ENCODE peak calls at places on chromosomes 7 and 10, in four cellular contexts. G is hepatocyte; S is activated CD8-positive, alpha-beta T cell treated with anti-CD3 and anti-CD28 coated beads for 36 hours; Y is esophagus squamous epithelium. Z is an unnamed sample.

GRCh38 chr10:103839867-103840746 is 15.3 kb downstream of the SH3PXD2A start:
- DNase-seq in G (no peak), S (no peak), Y (no peak), Z (no peak)

GRCh38 chr7:73342645-73343044 is 14.7 kb downstream of the FKBP6 start:
- DNase-seq in G (peak), S (no peak), Y (no peak), Z (no peak)

GRCh38 chr7:141463986-141464385 is 87.2 kb upstream of the AGK start:
- DNase-seq in Y (no peak), G (no peak), S (no peak), Z (no peak)

GRCh38 chr10:123580426-123580825 is 85.7 kb upstream of the GPR26 start:
- DNase-seq in S (no peak), Y (no peak), G (no peak), Z (no peak)

GRCh38 chr10:96025566-96025965 is 17.8 kb upstream of the CCNJ start:
- DNase-seq in Y (no peak), G (peak), S (peak), Z (no peak)

GRCh38 chr10:90571876-90572275 is 286.0 kb downstream of the HTR7 start:
- DNase-seq in S (no peak), G (no peak), Y (no peak), Z (no peak)

GRCh38 chr10:79335470-79336235 is 11.6 kb upstream of the PPIF start:
- DNase-seq in Y (no peak), S (no peak), G (no peak), Z (no peak)

GRCh38 chr10:1745794-1746456 is 8.6 kb upstream of the ADARB2 start:
- DNase-seq in Y (no peak), G (no peak), S (no peak), Z (no peak)

GRCh38 chr10:43795093-43795492 is 146.4 kb upstream of the ZNF32 start:
- DNase-seq in S (no peak), G (no peak), Y (no peak), Z (no peak)

GRCh38 chr7:51789494-51789893 is 472.9 kb upstream of the COBL start:
- DNase-seq in Y (no peak), G (peak), S (no peak), Z (no peak)

GRCh38 chr7:125834421-125834820 is 904.8 kb upstream of the POT1 start:
- DNase-seq in S (no peak), Y (no peak), G (no peak), Z (no peak)

GRCh38 chr10:59631882-59632281 is 77.8 kb downstream of the SLC16A9 start:
- DNase-seq in G (no peak), S (no peak), Y (no peak), Z (no peak)

GRCh38 chr7:27972272-27972671 is 208.3 kb downstream of the JAZF1 start:
- DNase-seq in S (peak), Y (no peak), G (no peak), Z (no peak)

GRCh38 chr7:157000741-157001653 is 9.5 kb downstream of the MNX1 start:
- DNase-seq in Y (no peak), S (no peak), G (no peak), Z (no peak)

GRCh38 chr7:107967420-107967819 is 35.5 kb downstream of the LAMB1 start:
- DNase-seq in Y (no peak), S (no peak), G (no peak), Z (no peak)

GRCh38 chr10:43336061-43336460 is 35.4 kb upstream of the FXYD4 start:
- DNase-seq in S (no peak), Y (no peak), G (no peak), Z (no peak)

DNA sequence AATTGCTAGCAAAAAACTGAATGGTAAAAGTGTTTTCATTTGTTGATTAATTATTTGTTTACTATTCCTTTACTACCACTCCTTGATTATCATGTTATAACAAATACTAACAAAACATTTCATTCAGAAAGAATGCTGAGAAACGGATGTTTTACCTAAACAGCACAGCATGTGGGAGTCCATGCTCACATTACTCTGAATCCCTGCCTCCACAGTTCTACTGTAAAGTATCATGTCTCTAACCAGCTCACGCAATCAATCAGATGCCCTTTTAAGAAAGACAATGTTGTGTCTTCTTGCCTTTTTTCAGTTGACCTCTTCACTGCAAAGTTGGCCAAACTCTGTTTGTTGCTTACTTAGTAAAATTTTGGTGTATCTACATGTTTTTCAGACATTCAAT is 232.5 kb upstream of the MDFIC start:
- DNase-seq in G (no peak), Y (no peak), S (no peak), Z (no peak)
- TF ChIP-seq CTCF in G (no peak), Y (no peak), S (no peak), Z (no peak)

GRCh38 chr7:64651203-64651602 is 14.7 kb upstream of the ZNF107 start:
- DNase-seq in Y (no peak), S (no peak), G (no peak), Z (no peak)

GRCh38 chr7:64654796-64655548 is 11.0 kb upstream of the ZNF107 start:
- DNase-seq in Y (no peak), S (no peak), G (no peak), Z (no peak)

GRCh38 chr7:64653721-64654401 is 12.1 kb upstream of the ZNF107 start:
- DNase-seq in G (no peak), Y (no peak), S (no peak), Z (no peak)

GRCh38 chr7:64655811-64656210 is 10.1 kb upstream of the ZNF107 start:
- DNase-seq in S (no peak), Y (no peak), G (no peak), Z (no peak)

DNA sequence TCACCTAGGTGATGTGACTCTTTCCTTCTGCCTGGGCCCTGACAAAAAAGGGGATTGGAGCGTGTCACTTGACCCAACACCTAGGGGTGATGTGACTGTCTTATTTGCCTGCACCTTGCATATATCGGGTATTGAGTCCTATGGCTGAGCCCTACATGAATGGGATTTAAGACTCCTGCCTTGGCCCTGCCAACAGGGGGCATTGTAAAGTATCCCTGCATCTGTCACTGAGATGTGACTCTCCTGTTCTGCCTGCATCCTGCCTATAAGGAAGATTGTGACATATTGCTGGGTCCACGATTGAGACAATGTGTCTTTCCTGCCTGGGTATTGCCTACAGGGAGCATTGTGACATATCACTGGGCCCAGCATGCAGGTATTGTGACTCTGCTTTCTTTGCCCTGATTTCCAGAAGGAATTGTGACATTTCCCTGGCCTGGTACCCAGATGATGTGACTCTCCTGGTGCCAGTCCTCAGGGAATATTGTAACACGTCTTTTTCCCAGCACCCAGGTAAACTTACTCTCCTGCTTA is 14.2 kb upstream of the ZNF107 start:
- DNase-seq in S (no peak), Y (no peak), G (no peak), Z (no peak)
- TF ChIP-seq CTCF in S (no peak), Y (no peak), G (no peak), Z (no peak)

DNA sequence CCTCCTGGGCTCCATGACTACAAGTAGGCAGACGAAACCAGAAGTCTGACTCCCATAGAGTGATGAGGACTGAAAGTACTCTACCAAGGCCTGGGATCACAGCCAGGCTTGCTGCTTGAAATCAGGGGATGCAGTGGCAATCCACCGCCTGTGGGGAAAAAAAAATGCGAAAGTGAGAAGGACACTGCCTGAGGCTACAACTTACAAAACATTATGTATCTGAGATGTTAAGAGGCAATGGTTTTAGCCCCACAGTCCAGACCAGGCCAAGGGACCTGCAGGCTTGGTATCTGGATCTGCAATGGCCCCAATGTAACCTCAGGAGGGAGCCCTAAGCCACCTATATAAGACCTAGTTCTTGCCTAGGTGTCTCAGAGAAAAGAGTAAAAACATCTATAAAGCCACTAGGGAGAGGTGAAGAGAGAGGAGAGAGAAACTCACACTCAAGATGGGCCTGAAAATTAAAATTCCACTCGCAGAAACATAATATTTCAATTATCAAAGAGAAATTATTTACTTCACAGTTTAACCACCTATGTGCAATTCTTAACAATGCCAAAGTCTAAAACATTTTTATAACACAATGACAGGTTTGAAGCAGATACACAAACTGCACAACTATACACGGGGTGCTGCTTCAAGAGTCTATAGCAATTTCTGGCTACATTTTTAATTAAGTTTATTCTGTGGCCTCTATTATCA is 13.9 kb downstream of the DNAJC1 start:
- DNase-seq in G (peak), Y (no peak), S (peak), Z (no peak)
- TF ChIP-seq CTCF in G (peak), Y (peak), S (peak), Z (no peak)

GRCh38 chr10:54060572-54060971 is 740.5 kb downstream of the PCDH15 start:
- DNase-seq in G (no peak), S (no peak), Y (no peak), Z (no peak)
- TF ChIP-seq CTCF in G (no peak), S (no peak), Y (no peak), Z (no peak)

GRCh38 chr10:101052285-101052684 is 9.5 kb upstream of the KAZALD1 start:
- DNase-seq in S (no peak), Y (no peak), G (no peak), Z (peak)

GRCh38 chr10:101056365-101057151 is 5.2 kb upstream of the KAZALD1 start:
- DNase-seq in Y (no peak), G (no peak), S (no peak), Z (no peak)

GRCh38 chr10:101054351-101054750 is 7.4 kb upstream of the KAZALD1 start:
- DNase-seq in S (no peak), G (no peak), Y (no peak), Z (no peak)

GRCh38 chr10:101053516-101053915 is 8.3 kb upstream of the KAZALD1 start:
- DNase-seq in G (no peak), Y (no peak), S (no peak), Z (no peak)

DNA sequence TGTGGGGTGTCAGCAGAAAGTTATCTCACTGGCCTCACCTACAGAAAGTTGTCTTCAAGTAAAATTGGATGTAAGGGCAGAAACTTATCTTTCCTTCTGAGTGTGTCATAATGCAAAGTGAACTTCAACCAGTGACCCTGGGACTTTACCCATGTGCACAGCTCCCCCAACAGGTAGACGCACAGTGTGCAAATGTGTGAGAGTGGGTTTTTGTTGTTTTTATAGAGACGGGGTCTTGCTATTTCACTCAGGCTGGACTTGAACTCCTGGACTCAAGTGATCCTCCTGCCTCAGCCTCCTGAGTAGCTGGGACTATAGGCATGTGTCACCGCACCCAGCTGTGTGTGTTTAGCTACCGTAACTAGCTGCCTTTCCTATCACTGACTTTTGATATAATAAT is 6.4 kb upstream of the KAZALD1 start:
- DNase-seq in G (no peak), Y (no peak), S (no peak), Z (no peak)
- TF ChIP-seq CTCF in G (peak), Y (no peak), S (no peak), Z (no peak)